ENCODE peak calls at places on chromosomes 11 and 22, in seven cellular contexts. U is heart right ventricle, F is upper lobe of right lung, X is stomach, E is psoas muscle, V is mesenchymal stem cell, H is heart left ventricle. A is an unnamed sample. For H3K36me3 and H3K9me3, the result is how much of the 10 kb centered on the place peaks cover.

GRCh38 chr22:46707305-46707704 is 30.7 kb downstream of the CERK start:
- DNase-seq in U (no peak), F (no peak), V (no peak), H (no peak), X (no peak), E (no peak), A (no peak)

GRCh38 chr11:78261367-78261766 is 72.6 kb downstream of the USP35 start:
- DNase-seq in V (no peak), F (no peak), H (no peak), X (no peak), E (no peak), U (no peak), A (no peak)

GRCh38 chr11:34624069-34624468 is 3.2 kb downstream of the EHF start:
- DNase-seq in E (no peak), X (peak), F (peak), U (no peak), V (no peak), H (no peak), A (no peak)

GRCh38 chr11:78000193-78000592 is 5.7 kb upstream of the INTS4 start:
- DNase-seq in E (no peak), H (no peak), F (no peak), X (peak), V (peak), U (peak), A (peak)

GRCh38 chr11:44962464-44962863 is 11.8 kb upstream of the TP53I11 start:
- DNase-seq in U (no peak), X (no peak), V (no peak), F (no peak), E (no peak), H (no peak), A (no peak)

GRCh38 chr11:100908746-100909145 is 220.9 kb downstream of the PGR start:
- DNase-seq in V (peak), H (no peak), E (no peak), U (no peak), F (no peak), X (no peak), A (peak)

GRCh38 chr11:63609971-63610580 is 4.2 kb downstream of the PLAAT3 start:
- DNase-seq in H (no peak), V (no peak), E (no peak), U (no peak), X (peak), F (no peak), A (peak)

GRCh38 chr11:64165482-64165841 is 451 bp downstream of the MACROD1 start:
- DNase-seq in F (peak), X (no peak), U (no peak), E (no peak), H (no peak), V (no peak), A (no peak)

GRCh38 chr11:68839953-68840641 is 1.6 kb downstream of the CPT1A start:
- DNase-seq in X (no peak), F (no peak), E (no peak), U (no peak), H (no peak), V (peak), A (peak)

GRCh38 chr11:47998345-47998732 is 18.0 kb downstream of the PTPRJ start:
- DNase-seq in H (no peak), X (no peak), F (no peak), E (no peak), U (no peak), V (no peak), A (no peak)

GRCh38 chr11:102220728-102221467 is 96.4 kb upstream of the BIRC3 start:
- DNase-seq in F (no peak), H (no peak), X (no peak), V (no peak), U (no peak), E (no peak), A (no peak)

GRCh38 chr11:103803062-103803461 is 233.4 kb upstream of the DDI1 start:
- DNase-seq in F (no peak), U (no peak), H (no peak), V (peak), E (no peak), X (no peak), A (no peak)

GRCh38 chr11:84714316-84714780 is 912.8 kb downstream of the DLG2 start:
- DNase-seq in E (peak), X (peak), F (no peak), V (peak), H (peak), U (peak), A (peak)

GRCh38 chr11:15278129-15278528 is 163.4 kb downstream of the INSC start:
- DNase-seq in X (no peak), U (no peak), H (no peak), V (peak), E (no peak), F (no peak), A (no peak)

GRCh38 chr22:19175026-19175601 is 3.4 kb downstream of the SLC25A1 start:
- DNase-seq in V (no peak), U (no peak), F (no peak), E (no peak), X (no peak), H (no peak), A (no peak)

GRCh38 chr11:61392991-61393595 is 706 bp downstream of the TMEM216 start:
- DNase-seq in V (peak), X (no peak), H (no peak), F (no peak), E (no peak), U (no peak), A (peak)

GRCh38 chr11:10488581-10489443 is 33.7 kb downstream of the AMPD3 start:
- DNase-seq in U (no peak), V (no peak), H (no peak), F (no peak), E (no peak), X (peak), A (no peak)

GRCh38 chr11:118434553-118435232 is 1.6 kb upstream of the KMT2A start:
- DNase-seq in F (peak), E (peak), U (peak), V (peak), H (peak), X (no peak), A (peak)

GRCh38 chr11:48055292-48056132 is 75.2 kb downstream of the PTPRJ start:
- DNase-seq in U (no peak), X (peak), H (no peak), V (peak), F (no peak), E (no peak), A (peak)

GRCh38 chr11:126383301-126384052 is 28.0 kb downstream of the ST3GAL4 start:
- DNase-seq in U (no peak), X (no peak), F (peak), E (no peak), V (no peak), H (no peak), A (no peak)

GRCh38 chr11:121104223-121104831 is 3.3 kb downstream of the TECTA start:
- DNase-seq in X (no peak), V (no peak), U (peak), H (no peak), E (peak), F (no peak), A (no peak)

GRCh38 chr11:46637546-46637945 is 20.2 kb downstream of the ATG13 start:
- DNase-seq in F (no peak), H (no peak), X (no peak), V (no peak), E (no peak), U (no peak), A (no peak)

GRCh38 chr11:61611309-61611708 is 30.4 kb upstream of the SYT7 start:
- DNase-seq in F (no peak), V (no peak), H (no peak), U (no peak), E (no peak), X (no peak), A (peak)

GRCh38 chr22:37079668-37080171 is 28.2 kb downstream of the KCTD17 start:
- DNase-seq in U (peak), H (no peak), X (peak), E (no peak), V (peak), F (no peak), A (no peak)

GRCh38 chr11:77035580-77035979 is 1.4 kb downstream of the B3GNT6 start:
- DNase-seq in U (no peak), E (no peak), V (no peak), F (no peak), X (peak), H (no peak), A (no peak)

GRCh38 chr22:48868554-48868953 is 959.1 kb downstream of the BRD1 start:
- DNase-seq in V (no peak), X (no peak), H (no peak), F (peak), U (no peak), E (no peak), A (no peak)

GRCh38 chr22:40955516-40955915 is 4.3 kb downstream of the RBX1 start:
- DNase-seq in H (no peak), X (no peak), U (no peak), F (no peak), E (no peak), V (peak), A (no peak)
- H3K36me3 ChIP-seq in H (under half), X (under half), U (half or more), F (under half), E (under half), V (half or more), A (half or more)

GRCh38 chr11:96075532-96075959 is 151.6 kb upstream of the MTMR2 start:
- DNase-seq in E (no peak), H (no peak), F (no peak), U (no peak), V (no peak), X (no peak), A (no peak)
- H3K27ac ChIP-seq in E (no peak), H (no peak), F (peak), U (peak), V (no peak), X (no peak), A (no peak)

DNA sequence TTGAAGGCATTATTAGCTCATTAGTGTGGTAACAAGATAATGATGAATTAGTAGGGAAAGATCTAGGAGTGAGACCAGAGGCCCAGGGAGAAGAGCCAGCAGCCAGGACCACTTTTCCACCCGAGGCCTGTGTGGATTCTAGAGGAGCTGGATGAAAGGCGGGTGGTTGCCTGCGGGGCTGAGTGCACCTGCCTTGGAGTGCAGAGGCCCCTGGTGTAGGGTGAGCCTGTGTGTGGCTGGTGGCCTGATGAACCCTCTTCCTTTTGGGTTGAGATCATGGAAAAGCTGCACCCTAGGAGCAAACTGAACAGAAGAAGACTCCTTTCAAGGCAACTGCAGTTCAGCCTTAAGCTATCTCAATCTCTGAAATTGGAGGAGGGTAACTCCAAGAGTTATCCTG is 5.9 kb upstream of the TP53AIP1 start:
- DNase-seq in H (no peak), X (no peak), F (no peak), V (no peak), U (no peak), E (no peak), A (no peak)
- H3K9me3 ChIP-seq in H (under half), X (under half), F (under half), V (under half), U (under half), E (under half), A (under half)

GRCh38 chr11:94032066-94032465 is 10.9 kb downstream of the HEPHL1 start:
- DNase-seq in H (peak), E (no peak), V (no peak), F (no peak), X (no peak), U (peak), A (no peak)

GRCh38 chr11:94032725-94033124 is 11.6 kb downstream of the HEPHL1 start:
- DNase-seq in H (no peak), E (no peak), X (no peak), F (no peak), U (no peak), V (no peak), A (no peak)

GRCh38 chr11:94031625-94032024 is 10.5 kb downstream of the HEPHL1 start:
- DNase-seq in F (no peak), U (no peak), X (no peak), E (no peak), V (no peak), H (no peak), A (no peak)

GRCh38 chr11:94036096-94036495 is 14.9 kb downstream of the HEPHL1 start:
- DNase-seq in H (no peak), U (no peak), E (no peak), V (no peak), F (no peak), X (no peak), A (no peak)

GRCh38 chr11:94034207-94034606 is 13.1 kb downstream of the HEPHL1 start:
- DNase-seq in F (no peak), H (no peak), V (no peak), E (no peak), U (no peak), X (no peak), A (no peak)
- H3K36me3 ChIP-seq in F (under half), H (under half), V (under half), E (under half), U (under half), X (under half), A (under half)

GRCh38 chr11:2929511-2929879 is 275 bp upstream of the PHLDA2 start:
- DNase-seq in H (peak), E (peak), X (peak), F (peak), V (peak), U (no peak), A (peak)
- H3K27ac ChIP-seq in H (no peak), E (no peak), X (peak), F (peak), V (peak), U (no peak), A (peak)

A was measured in SJSA1.